ENCODE peak calls at places on chromosome 2, in four cellular contexts. M is lung; I is heart right ventricle; V is effector memory CD8-positive, alpha-beta T cell. Q is an unnamed sample.

GRCh38 chr2:46999857-47000678 is 84.5 kb upstream of the MCFD2 start:
- ATAC-seq in M (no peak), I (peak; percentile 66), V (no peak), Q (no peak)

GRCh38 chr2:151030663-151031230 is 230.9 kb downstream of the RBM43 start:
- ATAC-seq in M (no peak), I (no peak), V (no peak), Q (no peak)

GRCh38 chr2:224492531-224492930 is 90.6 kb upstream of the FAM124B start:
- ATAC-seq in M (no peak), I (no peak), V (no peak), Q (no peak)

GRCh38 chr2:206657087-206657486 is 14.8 kb downstream of the FAM237A start:
- ATAC-seq in M (no peak), I (no peak), V (no peak), Q (no peak)

GRCh38 chr2:239263231-239263936 is 137.4 kb downstream of the HDAC4 start:
- ATAC-seq in M (no peak), I (no peak), V (no peak), Q (no peak)

GRCh38 chr2:241177935-241178334 is 10.5 kb upstream of the ANO7 start:
- ATAC-seq in M (no peak), I (no peak), V (no peak), Q (no peak)

GRCh38 chr2:165144315-165144714 is 59.5 kb downstream of the SCN3A start:
- ATAC-seq in M (no peak), I (no peak), V (no peak), Q (no peak)

GRCh38 chr2:42108852-42109251 is 60.3 kb upstream of the EML4 start:
- ATAC-seq in M (no peak), I (no peak), V (no peak), Q (no peak)

GRCh38 chr2:104378853-104379374 is 475.0 kb upstream of the POU3F3 start:
- ATAC-seq in M (peak; percentile 80), I (peak; percentile 89), V (no peak), Q (no peak)